ENCODE peak calls at places on chromosomes 6 and 20, in eight cellular contexts. L, G, V, Y, Q, D, O and F are unnamed samples.

GRCh38 chr6:85390105-85390728 is 59.7 kb upstream of the NT5E start:
- DNase-seq in G (no peak), L (peak; percentile 58), D (peak; percentile 33), Y (no peak), O (no peak), V (peak; percentile 34), Q (no peak), F (no peak)

GRCh38 chr6:106192824-106193223 is 106.7 kb downstream of the PRDM1 start:
- DNase-seq in D (peak; percentile 72), O (peak; percentile 33), V (peak; percentile 91), Q (no peak), Y (no peak), L (no peak), G (no peak), F (peak; percentile 38)

GRCh38 chr6:23349521-23350147 is 776.4 kb upstream of the NRSN1 start:
- DNase-seq in Q (peak; percentile 60), G (no peak), V (peak; percentile 86), L (peak; percentile 44), Y (no peak), O (peak; percentile 71), D (peak; percentile 61), F (peak; percentile 45)

GRCh38 chr20:35312348-35312747 is 20.1 kb upstream of the FAM83C start:
- DNase-seq in G (no peak), Y (no peak), V (peak; percentile 96), L (no peak), D (peak; percentile 94), Q (peak; percentile 78), O (no peak), F (peak; percentile 91)

GRCh38 chr6:131288214-131288613 is 152.9 kb downstream of the AKAP7 start:
- DNase-seq in Q (no peak), G (no peak), Y (no peak), O (no peak), L (no peak), D (no peak), V (no peak), F (no peak)

GRCh38 chr6:170345662-170346061 is 39.1 kb downstream of the FAM120B start:
- DNase-seq in D (no peak), G (no peak), L (no peak), V (peak; percentile 30), O (no peak), Y (no peak), Q (no peak), F (no peak)

GRCh38 chr6:127864701-127865100 is 36.2 kb downstream of the THEMIS start:
- DNase-seq in L (peak; percentile 5), O (no peak), Q (no peak), D (no peak), Y (no peak), V (no peak), G (no peak), F (no peak)

GRCh38 chr6:54515013-54515412 is 206.8 kb downstream of the TINAG start:
- DNase-seq in G (no peak), Y (no peak), V (peak; percentile 8), D (no peak), L (no peak), O (no peak), Q (peak; percentile 1), F (no peak)

GRCh38 chr6:99711302-99711701 is 104.7 kb downstream of the PRDM13 start:
- DNase-seq in G (no peak), D (no peak), Q (no peak), V (no peak), Y (no peak), L (no peak), O (no peak), F (no peak)

GRCh38 chr6:31293343-31293742 is 21.5 kb upstream of the HLA-C start:
- DNase-seq in V (peak; percentile 30), Q (peak; percentile 57), L (peak; percentile 68), Y (peak; percentile 10), D (peak; percentile 11), O (no peak), G (no peak), F (peak; percentile 20)

GRCh38 chr6:9139762-9140161 is 704.4 kb upstream of the SLC35B3 start:
- DNase-seq in D (peak; percentile 81), Y (no peak), V (peak; percentile 60), O (no peak), L (no peak), G (no peak), Q (no peak), F (no peak)

GRCh38 chr6:156791261-156791850 is 14.2 kb downstream of the ARID1B start:
- DNase-seq in V (peak; percentile 62), Y (peak; percentile 99), G (no peak), O (peak; percentile 57), Q (peak; percentile 81), L (peak; percentile 59), D (peak; percentile 44), F (peak; percentile 74)

GRCh38 chr6:155141512-155141911 is 122.3 kb upstream of the CLDN20 start:
- DNase-seq in G (no peak), D (no peak), O (no peak), Q (no peak), L (no peak), V (no peak), Y (no peak), F (no peak)

GRCh38 chr6:155142902-155143609 is 120.8 kb upstream of the CLDN20 start:
- DNase-seq in Y (no peak), D (peak; percentile 38), G (no peak), O (no peak), Q (peak; percentile 29), L (no peak), V (no peak), F (peak; percentile 76)

GRCh38 chr6:155143610-155144106 is 120.2 kb upstream of the CLDN20 start:
- DNase-seq in V (no peak), G (no peak), Y (no peak), D (no peak), O (no peak), Q (peak; percentile 40), L (no peak), F (no peak)

GRCh38 chr6:155141002-155141401 is 122.8 kb upstream of the CLDN20 start:
- DNase-seq in O (no peak), V (no peak), D (no peak), Q (peak; percentile 24), Y (no peak), L (no peak), G (no peak), F (no peak)

DNA sequence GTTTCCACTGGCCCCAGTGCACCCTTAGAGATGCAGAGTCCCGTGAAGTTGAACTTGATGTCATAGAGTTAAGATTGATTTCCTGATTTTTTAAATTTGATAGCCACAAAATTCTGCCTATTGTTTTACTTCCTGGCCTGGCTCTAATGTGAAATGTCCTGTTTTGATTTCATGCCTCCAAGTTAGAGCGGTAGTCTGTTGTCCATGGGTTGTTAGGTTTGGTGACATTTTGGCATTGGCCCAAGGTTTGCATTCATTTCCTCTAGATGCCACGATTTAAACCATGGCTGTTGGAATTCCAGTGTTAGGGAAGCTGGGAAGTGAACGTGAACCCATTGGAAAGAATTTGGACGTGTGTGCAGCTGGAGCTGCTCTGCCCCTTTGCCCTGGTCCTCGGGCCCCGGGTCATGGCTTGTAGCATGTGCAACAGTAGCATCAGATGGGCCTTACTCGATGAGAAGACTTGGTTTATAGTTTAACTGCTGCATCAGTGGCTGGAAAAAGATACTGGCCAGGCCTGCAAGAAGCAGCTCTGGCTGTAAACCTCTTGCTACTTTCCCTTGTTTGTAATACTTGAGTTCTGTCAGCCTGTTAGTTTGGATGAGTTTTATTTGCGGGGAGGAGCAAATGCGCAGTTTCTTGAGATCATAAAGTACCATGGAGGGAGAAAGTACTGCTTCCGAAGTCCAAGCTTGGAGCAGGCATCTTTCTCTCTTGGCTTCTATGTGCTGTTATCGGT is 121.5 kb upstream of the CLDN20 start:
- DNase-seq in Q (peak; percentile 29), Y (no peak), G (no peak), D (peak; percentile 40), O (no peak), L (no peak), V (no peak), F (peak; percentile 85)
- H3K4me3 ChIP-seq in Q (no peak overlapping the region), Y (no peak overlapping the region), G (peak overlapping the region; percentile 33), D (peak overlapping the region; percentile 45), O (no peak overlapping the region), L (no peak overlapping the region), V (no peak overlapping the region), F (peak overlapping the region; percentile 27)

DNA sequence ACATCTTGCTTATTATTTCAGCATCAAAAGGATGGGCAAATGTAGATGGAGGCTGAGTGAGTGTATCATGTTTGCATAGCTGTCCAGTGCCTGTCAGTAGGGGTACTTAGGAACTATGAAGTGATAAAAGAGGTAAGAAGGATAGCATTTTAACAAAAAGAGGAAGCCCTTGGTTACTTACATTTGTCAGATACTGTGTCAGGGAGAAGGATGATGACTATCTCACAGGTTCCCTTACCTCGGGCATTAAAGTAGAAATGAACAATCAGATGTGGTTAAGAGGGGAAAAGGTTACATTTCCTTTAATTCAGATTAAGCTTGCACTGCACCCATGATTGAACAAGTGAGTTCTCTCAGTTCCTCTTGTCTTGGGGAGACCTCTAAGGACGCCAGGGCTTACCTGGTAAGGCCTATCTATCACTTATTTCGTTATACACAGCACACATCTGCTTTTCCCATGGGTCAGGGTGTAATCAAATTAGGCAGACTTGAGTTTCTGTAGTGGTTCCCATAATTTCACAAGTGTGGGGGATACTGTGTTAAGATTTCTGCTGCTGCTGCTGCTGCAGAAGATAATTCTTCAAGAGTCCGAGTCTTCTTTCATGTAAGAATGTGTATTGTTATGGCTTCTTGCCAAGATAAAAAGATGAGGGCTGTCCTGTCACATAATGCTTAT is 4.5 kb downstream of the FOXO3 start:
- DNase-seq in Q (no peak), Y (no peak), V (no peak), O (no peak), G (no peak), D (no peak), L (no peak), F (peak; percentile 34)
- H3K4me3 ChIP-seq in Q (no peak overlapping the region), Y (no peak overlapping the region), V (peak overlapping the region; percentile 31), O (peak overlapping the region; percentile 8), G (peak overlapping the region; percentile 76), D (peak overlapping the region; percentile 11), L (no peak overlapping the region), F (peak overlapping the region; percentile 20)

GRCh38 chr20:41524980-41525613 is 93.1 kb downstream of the CHD6 start:
- DNase-seq in G (peak; percentile 67), L (peak; percentile 20), Y (no peak), Q (peak; percentile 67), D (peak; percentile 45), V (peak; percentile 82), O (no peak), F (peak; percentile 30)
- H3K4me3 ChIP-seq in G (no peak overlapping the region), L (no peak overlapping the region), Y (no peak overlapping the region), Q (no peak overlapping the region), D (no peak overlapping the region), V (no peak overlapping the region), O (no peak overlapping the region), F (no peak overlapping the region)

GRCh38 chr6:1913572-1913971 is 303.9 kb downstream of the FOXC1 start:
- DNase-seq in O (no peak), L (no peak), Q (no peak), V (no peak), Y (no peak), D (no peak), G (no peak), F (no peak)

GRCh38 chr6:1911476-1911875 is 301.8 kb downstream of the FOXC1 start:
- DNase-seq in Y (no peak), Q (peak; percentile 65), G (no peak), L (no peak), V (no peak), O (no peak), D (peak; percentile 34), F (peak; percentile 39)

GRCh38 chr6:1912731-1913130 is 303.0 kb downstream of the FOXC1 start:
- DNase-seq in Q (no peak), O (no peak), Y (no peak), L (no peak), V (no peak), G (no peak), D (no peak), F (no peak)

GRCh38 chr6:1908784-1909183 is 299.1 kb downstream of the FOXC1 start:
- DNase-seq in Q (no peak), L (no peak), O (no peak), Y (peak; percentile 52), V (peak; percentile 34), G (no peak), D (no peak), F (no peak)

GRCh38 chr6:1910621-1911407 is 301.1 kb downstream of the FOXC1 start:
- DNase-seq in O (no peak), Q (no peak), Y (no peak), L (no peak), V (no peak), G (no peak), D (no peak), F (no peak)
- H3K4me3 ChIP-seq in O (no peak overlapping the region), Q (no peak overlapping the region), Y (no peak overlapping the region), L (no peak overlapping the region), V (no peak overlapping the region), G (no peak overlapping the region), D (no peak overlapping the region), F (no peak overlapping the region)